ENCODE peak calls at places on chromosomes 13 and 19, in five cellular contexts. P is GM23338, E is hepatocyte, Y is SK-N-SH, G is GM23248. Z is an unnamed sample.

GRCh38 chr19:48341006-48341405 is 15.7 kb downstream of the EMP3 start:
- DNase-seq in P (no peak), E (no peak), Y (peak), G (peak), Z (no peak)

GRCh38 chr13:20160346-20161274 is at the start of gene GJA3:
- DNase-seq in P (peak), E (peak), Y (peak), G (peak), Z (peak)

GRCh38 chr19:5307655-5308054 is 33.0 kb downstream of the PTPRS start:
- DNase-seq in P (no peak), E (no peak), Y (no peak), G (no peak), Z (no peak)

GRCh38 chr19:15137777-15138176 is 30.6 kb downstream of the SYDE1 start:
- DNase-seq in P (no peak), E (no peak), Y (no peak), G (peak), Z (no peak)

GRCh38 chr19:5232798-5233505 is 107.7 kb downstream of the PTPRS start:
- DNase-seq in P (no peak), E (no peak), Y (no peak), G (peak), Z (no peak)

GRCh38 chr19:51359294-51359693 is 6.9 kb downstream of the ETFB start:
- DNase-seq in P (no peak), E (peak), Y (no peak), G (peak), Z (no peak)

GRCh38 chr13:95709101-95709500 is 32.2 kb downstream of the DNAJC3 start:
- DNase-seq in P (no peak), E (no peak), Y (no peak), G (no peak), Z (no peak)

GRCh38 chr13:32428581-32429072 is 697 bp upstream of the N4BP2L1 start:
- DNase-seq in P (no peak), E (no peak), Y (no peak), G (peak), Z (no peak)

GRCh38 chr13:111049791-111050538 is 65.1 kb upstream of the ARHGEF7 start:
- DNase-seq in P (peak), E (peak), Y (peak), G (peak), Z (peak)

GRCh38 chr13:19601749-19602725 is 31.4 kb upstream of the MPHOSPH8 start:
- DNase-seq in P (peak), E (peak), Y (peak), G (peak), Z (peak)

GRCh38 chr13:37918116-37919100 is 48.8 kb upstream of the TRPC4 start:
- DNase-seq in P (peak), E (peak), Y (no peak), G (peak), Z (peak)

GRCh38 chr19:13089139-13089856 is 13.4 kb downstream of the LYL1 start:
- DNase-seq in P (peak), E (no peak), Y (peak), G (peak), Z (peak)

GRCh38 chr13:52195052-52195837 is 35.8 kb upstream of the NEK3 start:
- DNase-seq in P (peak), E (peak), Y (peak), G (peak), Z (peak)

GRCh38 chr13:102679449-102680132 is 15.3 kb downstream of the METTL21C start:
- DNase-seq in P (no peak), E (peak), Y (no peak), G (no peak), Z (no peak)

GRCh38 chr19:55208880-55209429 is 346 bp downstream of the PTPRH start:
- DNase-seq in P (no peak), E (no peak), Y (no peak), G (no peak), Z (no peak)

GRCh38 chr13:79183231-79183630 is 222.8 kb downstream of the RBM26 start:
- DNase-seq in P (no peak), E (no peak), Y (no peak), G (no peak), Z (no peak)

GRCh38 chr13:40503026-40503425 is 163.4 kb downstream of the FOXO1 start:
- DNase-seq in P (no peak), E (no peak), Y (no peak), G (no peak), Z (no peak)

GRCh38 chr19:10968527-10969081 is 7.8 kb downstream of the SMARCA4 start:
- DNase-seq in P (no peak), E (no peak), Y (no peak), G (no peak), Z (no peak)

GRCh38 chr13:49620170-49620621 is 8.1 kb upstream of the ARL11 start:
- DNase-seq in P (no peak), E (no peak), Y (no peak), G (peak), Z (no peak)

GRCh38 chr19:18718846-18719458 is 35.5 kb downstream of the CRTC1 start:
- DNase-seq in P (no peak), E (no peak), Y (no peak), G (no peak), Z (no peak)

GRCh38 chr13:109110159-109110558 is 480.7 kb downstream of the MYO16 start:
- DNase-seq in P (no peak), E (no peak), Y (no peak), G (no peak), Z (no peak)

GRCh38 chr13:110637747-110638146 is 22.4 kb downstream of the NAXD start:
- DNase-seq in P (no peak), E (no peak), Y (peak), G (no peak), Z (no peak)

GRCh38 chr19:2129486-2129885 is 21.9 kb downstream of the AP3D1 start:
- DNase-seq in P (no peak), E (no peak), Y (no peak), G (no peak), Z (no peak)

GRCh38 chr13:61728468-61728867 is 312.8 kb upstream of the PCDH20 start:
- DNase-seq in P (no peak), E (peak), Y (peak), G (no peak), Z (no peak)

GRCh38 chr19:18278521-18279265 is 2.7 kb downstream of the JUND start:
- DNase-seq in P (peak), E (no peak), Y (no peak), G (peak), Z (no peak)

GRCh38 chr19:50661087-50661486 is 11.8 kb downstream of the C19orf81 start:
- DNase-seq in P (no peak), E (no peak), Y (no peak), G (no peak), Z (no peak)

GRCh38 chr13:41746259-41746658 is 214.7 kb downstream of the VWA8 start:
- DNase-seq in P (no peak), E (no peak), Y (no peak), G (peak), Z (no peak)

GRCh38 chr13:79604752-79605151 is 123.8 kb downstream of the NDFIP2 start:
- DNase-seq in P (peak), E (no peak), Y (no peak), G (no peak), Z (no peak)

GRCh38 chr13:36148436-36148835 is 17.3 kb upstream of the DCLK1 start:
- DNase-seq in P (no peak), E (no peak), Y (no peak), G (peak), Z (no peak)

GRCh38 chr19:55173717-55174409 is 6.2 kb downstream of the SYT5 start:
- DNase-seq in P (peak), E (peak), Y (peak), G (peak), Z (peak)

GRCh38 chr19:39941615-39942507 is 7.4 kb upstream of the FCGBP start:
- DNase-seq in P (no peak), E (no peak), Y (no peak), G (no peak), Z (peak)

GRCh38 chr19:21462540-21462939 is 42.9 kb upstream of the ZNF429 start:
- DNase-seq in P (no peak), E (no peak), Y (no peak), G (no peak), Z (no peak)

GRCh38 chr19:49391581-49392399 is 3.7 kb downstream of the KASH5 start:
- DNase-seq in P (peak), E (peak), Y (peak), G (peak), Z (peak)

GRCh38 chr13:95099541-95099940 is 201.7 kb downstream of the ABCC4 start:
- DNase-seq in P (no peak), E (no peak), Y (no peak), G (no peak), Z (no peak)

GRCh38 chr19:8357007-8357521 is 6.9 kb upstream of the ANGPTL4 start:
- DNase-seq in P (no peak), E (peak), Y (no peak), G (no peak), Z (no peak)

GRCh38 chr13:109154546-109154945 is 525.1 kb downstream of the MYO16 start:
- DNase-seq in P (no peak), E (no peak), Y (no peak), G (no peak), Z (no peak)

GRCh38 chr13:76383671-76384461 is 502.3 kb downstream of the KCTD12 start:
- DNase-seq in P (no peak), E (peak), Y (peak), G (peak), Z (no peak)

GRCh38 chr13:33380487-33381079 is 95.0 kb upstream of the STARD13 start:
- DNase-seq in P (peak), E (no peak), Y (no peak), G (no peak), Z (no peak)

GRCh38 chr13:81080911-81081454 is 740.1 kb upstream of the SPRY2 start:
- DNase-seq in P (no peak), E (no peak), Y (no peak), G (no peak), Z (no peak)

GRCh38 chr13:94382960-94383359 is 96.5 kb downstream of the DCT start:
- DNase-seq in P (no peak), E (no peak), Y (no peak), G (no peak), Z (no peak)

GRCh38 chr19:3983936-3984583 is 1.2 kb downstream of the EEF2 start:
- DNase-seq in P (no peak), E (peak), Y (peak), G (peak), Z (no peak)
- TF ChIP-seq EZH2phosphoT487 in P (no peak), E (no peak), Y (no peak), G (no peak), Z (no peak)

DNA sequence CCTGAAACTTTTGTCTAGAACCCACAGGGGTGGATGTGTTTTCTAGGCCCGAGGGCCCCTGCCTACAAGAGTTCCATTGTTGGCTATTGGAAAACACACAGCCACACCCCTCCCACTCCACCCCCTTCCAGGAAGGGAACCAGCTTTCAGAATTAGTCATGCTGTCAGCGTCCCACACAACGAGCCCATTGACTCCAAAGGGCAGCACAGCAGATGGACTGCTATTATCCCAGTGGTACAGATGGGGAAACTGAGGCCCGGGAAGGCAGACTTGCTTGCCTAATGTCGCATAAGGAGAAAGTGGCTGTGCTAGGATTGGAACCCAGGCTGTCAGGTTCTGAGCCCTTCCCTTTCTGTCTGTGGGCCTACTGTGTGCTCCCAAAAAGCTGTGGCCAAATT is 8.1 kb upstream of the FXYD3 start:
- DNase-seq in P (no peak), E (no peak), Y (no peak), G (peak), Z (no peak)
- TF ChIP-seq EZH2phosphoT487 in P (no peak), E (no peak), Y (no peak), G (no peak), Z (no peak)

GRCh38 chr13:46143239-46143701 is 38.4 kb upstream of the CPB2 start:
- DNase-seq in P (no peak), E (peak), Y (no peak), G (no peak), Z (no peak)
- TF ChIP-seq EZH2phosphoT487 in P (no peak), E (no peak), Y (no peak), G (no peak), Z (no peak)

GRCh38 chr19:17172624-17173345 is 42.4 kb upstream of the USE1 start:
- DNase-seq in P (no peak), E (no peak), Y (no peak), G (no peak), Z (no peak)

GRCh38 chr19:17171874-17172273 is 43.3 kb upstream of the USE1 start:
- DNase-seq in P (no peak), E (no peak), Y (no peak), G (no peak), Z (no peak)

GRCh38 chr19:17165715-17166114 is 49.4 kb upstream of the USE1 start:
- DNase-seq in P (no peak), E (no peak), Y (no peak), G (no peak), Z (no peak)

DNA sequence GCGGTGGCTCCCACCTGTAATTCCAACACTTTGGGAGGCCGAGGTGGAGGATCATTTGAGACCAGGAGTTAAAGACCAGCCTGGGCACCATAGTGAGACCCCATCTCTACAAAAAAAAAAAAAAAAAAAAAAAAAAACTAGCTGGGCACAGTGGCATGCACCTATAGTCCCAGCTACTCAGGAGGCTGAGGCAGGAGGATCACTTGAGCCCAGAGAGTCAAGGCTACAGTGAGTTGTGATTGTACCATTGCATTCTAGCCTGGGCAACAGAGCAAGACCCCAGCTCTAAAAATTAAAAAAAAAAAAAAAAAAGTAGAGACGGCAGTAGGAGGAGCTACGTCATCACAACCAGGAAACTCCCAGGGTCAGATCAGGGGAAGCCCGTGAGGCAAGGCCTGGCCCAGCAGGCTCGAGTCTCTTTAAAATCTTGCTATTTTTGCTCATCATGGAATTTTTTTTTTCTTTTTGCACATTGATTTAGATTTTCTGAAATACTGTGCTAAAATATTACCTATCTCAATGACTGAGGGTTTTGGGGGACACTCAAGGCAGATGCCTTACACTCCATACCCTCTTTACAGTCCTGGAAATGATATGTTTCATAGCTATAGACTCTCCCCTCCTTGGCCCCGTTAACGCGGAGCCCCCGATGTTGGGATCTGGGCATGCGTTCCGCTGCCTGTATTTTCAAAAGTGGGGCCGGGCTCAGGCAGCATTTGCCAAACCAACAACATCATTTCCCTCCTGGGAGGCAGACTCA is 44.4 kb upstream of the USE1 start:
- DNase-seq in P (no peak), E (no peak), Y (no peak), G (peak), Z (no peak)
- TF ChIP-seq EZH2phosphoT487 in P (no peak), E (no peak), Y (no peak), G (no peak), Z (no peak)